ENCODE peak calls at places on chromosomes 6 and 20, in six cellular contexts. One of them, this sample, is unnamed.

GRCh38 chr20:48681201-48681881 is 146.5 kb downstream of the PREX1 start:
- DNase-seq in CD4-positive, alpha-beta T cell: no peak
- DNase-seq in IMR-90: no peak
- DNase-seq in kidney epithelial cell: no peak
- DNase-seq in islet precursor cell: no peak
- DNase-seq in fibroblast of mammary gland: no peak
- DNase-seq in this sample: no peak

GRCh38 chr6:54802775-54803631 is 43.6 kb upstream of the FAM83B start:
- DNase-seq in CD4-positive, alpha-beta T cell: no peak
- DNase-seq in IMR-90: peak
- DNase-seq in kidney epithelial cell: peak
- DNase-seq in islet precursor cell: no peak
- DNase-seq in fibroblast of mammary gland: peak
- DNase-seq in this sample: no peak

GRCh38 chr6:45486739-45487138 is 109.0 kb upstream of the SUPT3H start:
- DNase-seq in CD4-positive, alpha-beta T cell: no peak
- DNase-seq in IMR-90: no peak
- DNase-seq in kidney epithelial cell: no peak
- DNase-seq in islet precursor cell: no peak
- DNase-seq in fibroblast of mammary gland: no peak
- DNase-seq in this sample: no peak

GRCh38 chr20:44646641-44647274 is 4.7 kb downstream of the ADA start:
- DNase-seq in CD4-positive, alpha-beta T cell: no peak
- DNase-seq in IMR-90: peak
- DNase-seq in kidney epithelial cell: no peak
- DNase-seq in islet precursor cell: no peak
- DNase-seq in fibroblast of mammary gland: peak
- DNase-seq in this sample: no peak

GRCh38 chr6:168196385-168196860 is 117.4 kb upstream of the FRMD1 start:
- DNase-seq in CD4-positive, alpha-beta T cell: no peak
- DNase-seq in IMR-90: no peak
- DNase-seq in kidney epithelial cell: no peak
- DNase-seq in islet precursor cell: no peak
- DNase-seq in fibroblast of mammary gland: no peak
- DNase-seq in this sample: no peak

GRCh38 chr20:3732327-3733118 is at the start of gene HSPA12B:
- DNase-seq in CD4-positive, alpha-beta T cell: no peak
- DNase-seq in IMR-90: no peak
- DNase-seq in kidney epithelial cell: no peak
- DNase-seq in islet precursor cell: no peak
- DNase-seq in fibroblast of mammary gland: no peak
- DNase-seq in this sample: no peak

GRCh38 chr6:146944809-146945208 is 259.4 kb upstream of the STXBP5 start:
- DNase-seq in CD4-positive, alpha-beta T cell: no peak
- DNase-seq in IMR-90: no peak
- DNase-seq in kidney epithelial cell: no peak
- DNase-seq in islet precursor cell: no peak
- DNase-seq in fibroblast of mammary gland: no peak
- DNase-seq in this sample: no peak

GRCh38 chr6:71457883-71458282 is 169.3 kb downstream of the OGFRL1 start:
- DNase-seq in CD4-positive, alpha-beta T cell: no peak
- DNase-seq in IMR-90: no peak
- DNase-seq in kidney epithelial cell: no peak
- DNase-seq in islet precursor cell: no peak
- DNase-seq in fibroblast of mammary gland: no peak
- DNase-seq in this sample: no peak

GRCh38 chr6:140966676-140967075 is 1166.0 kb upstream of the GJE1 start:
- DNase-seq in CD4-positive, alpha-beta T cell: no peak
- DNase-seq in IMR-90: peak
- DNase-seq in kidney epithelial cell: no peak
- DNase-seq in islet precursor cell: no peak
- DNase-seq in fibroblast of mammary gland: no peak
- DNase-seq in this sample: no peak

GRCh38 chr6:138517635-138518034 is 18.3 kb upstream of the NHSL1 start:
- DNase-seq in CD4-positive, alpha-beta T cell: peak
- DNase-seq in IMR-90: peak
- DNase-seq in kidney epithelial cell: no peak
- DNase-seq in islet precursor cell: peak
- DNase-seq in fibroblast of mammary gland: peak
- DNase-seq in this sample: peak

GRCh38 chr6:88895911-88896310 is 67.5 kb downstream of the RNGTT start:
- DNase-seq in CD4-positive, alpha-beta T cell: no peak
- DNase-seq in IMR-90: no peak
- DNase-seq in kidney epithelial cell: no peak
- DNase-seq in islet precursor cell: no peak
- DNase-seq in fibroblast of mammary gland: no peak
- DNase-seq in this sample: no peak

GRCh38 chr20:58233881-58234528 is 5.6 kb upstream of the ANKRD60 start:
- DNase-seq in CD4-positive, alpha-beta T cell: peak
- DNase-seq in IMR-90: no peak
- DNase-seq in kidney epithelial cell: no peak
- DNase-seq in islet precursor cell: peak
- DNase-seq in fibroblast of mammary gland: no peak
- DNase-seq in this sample: peak

GRCh38 chr6:28490191-28490890 is 25.3 kb downstream of the GPX6 start:
- DNase-seq in CD4-positive, alpha-beta T cell: no peak
- DNase-seq in IMR-90: peak
- DNase-seq in kidney epithelial cell: no peak
- DNase-seq in islet precursor cell: no peak
- DNase-seq in fibroblast of mammary gland: no peak
- DNase-seq in this sample: no peak

GRCh38 chr20:6769953-6770831 is 2.7 kb downstream of the BMP2 start:
- DNase-seq in CD4-positive, alpha-beta T cell: no peak
- DNase-seq in IMR-90: no peak
- DNase-seq in kidney epithelial cell: peak
- DNase-seq in islet precursor cell: peak
- DNase-seq in fibroblast of mammary gland: no peak
- DNase-seq in this sample: peak

GRCh38 chr6:149855040-149855654 is 9.0 kb downstream of the LRP11 start:
- DNase-seq in CD4-positive, alpha-beta T cell: no peak
- DNase-seq in IMR-90: peak
- DNase-seq in kidney epithelial cell: peak
- DNase-seq in islet precursor cell: peak
- DNase-seq in fibroblast of mammary gland: peak
- DNase-seq in this sample: peak

GRCh38 chr6:100155141-100155540 is 161.1 kb upstream of the MCHR2 start:
- DNase-seq in CD4-positive, alpha-beta T cell: no peak
- DNase-seq in IMR-90: no peak
- DNase-seq in kidney epithelial cell: no peak
- DNase-seq in islet precursor cell: no peak
- DNase-seq in fibroblast of mammary gland: no peak
- DNase-seq in this sample: no peak

GRCh38 chr6:36444470-36444869 is 1.7 kb downstream of the KCTD20 start:
- DNase-seq in CD4-positive, alpha-beta T cell: no peak
- DNase-seq in IMR-90: peak
- DNase-seq in kidney epithelial cell: no peak
- DNase-seq in islet precursor cell: no peak
- DNase-seq in fibroblast of mammary gland: peak
- DNase-seq in this sample: peak

GRCh38 chr6:2949121-2949520 is 22.2 kb downstream of the SERPINB6 start:
- DNase-seq in CD4-positive, alpha-beta T cell: no peak
- DNase-seq in IMR-90: no peak
- DNase-seq in kidney epithelial cell: no peak
- DNase-seq in islet precursor cell: no peak
- DNase-seq in fibroblast of mammary gland: no peak
- DNase-seq in this sample: no peak

GRCh38 chr6:2118136-2118535 is 127.3 kb downstream of the GMDS start:
- DNase-seq in CD4-positive, alpha-beta T cell: no peak
- DNase-seq in IMR-90: no peak
- DNase-seq in kidney epithelial cell: no peak
- DNase-seq in islet precursor cell: no peak
- DNase-seq in fibroblast of mammary gland: no peak
- DNase-seq in this sample: no peak

GRCh38 chr20:36744243-36744642 is 1.6 kb downstream of the NDRG3 start:
- DNase-seq in CD4-positive, alpha-beta T cell: no peak
- DNase-seq in IMR-90: no peak
- DNase-seq in kidney epithelial cell: no peak
- DNase-seq in islet precursor cell: no peak
- DNase-seq in fibroblast of mammary gland: no peak
- DNase-seq in this sample: no peak

GRCh38 chr20:58504566-58504965 is 10.6 kb downstream of the APCDD1L start:
- DNase-seq in CD4-positive, alpha-beta T cell: no peak
- DNase-seq in IMR-90: no peak
- DNase-seq in kidney epithelial cell: no peak
- DNase-seq in islet precursor cell: peak
- DNase-seq in fibroblast of mammary gland: no peak
- DNase-seq in this sample: no peak

GRCh38 chr20:19968488-19969073 is 48.6 kb upstream of the NAA20 start:
- DNase-seq in CD4-positive, alpha-beta T cell: no peak
- DNase-seq in IMR-90: no peak
- DNase-seq in kidney epithelial cell: no peak
- DNase-seq in islet precursor cell: peak
- DNase-seq in fibroblast of mammary gland: no peak
- DNase-seq in this sample: no peak

GRCh38 chr20:50088022-50088421 is 24.9 kb downstream of the UBE2V1 start:
- DNase-seq in CD4-positive, alpha-beta T cell: no peak
- DNase-seq in IMR-90: no peak
- DNase-seq in kidney epithelial cell: no peak
- DNase-seq in islet precursor cell: no peak
- DNase-seq in fibroblast of mammary gland: no peak
- DNase-seq in this sample: no peak

GRCh38 chr6:165574770-165575549 is 88.1 kb downstream of the PDE10A start:
- DNase-seq in CD4-positive, alpha-beta T cell: no peak
- DNase-seq in IMR-90: peak
- DNase-seq in kidney epithelial cell: no peak
- DNase-seq in islet precursor cell: no peak
- DNase-seq in fibroblast of mammary gland: no peak
- DNase-seq in this sample: no peak

GRCh38 chr6:150452642-150453243 is 83.9 kb downstream of the IYD start:
- DNase-seq in CD4-positive, alpha-beta T cell: no peak
- DNase-seq in IMR-90: no peak
- DNase-seq in kidney epithelial cell: no peak
- DNase-seq in islet precursor cell: no peak
- DNase-seq in fibroblast of mammary gland: no peak
- DNase-seq in this sample: no peak

GRCh38 chr6:119612871-119613515 is 263.4 kb upstream of the MAN1A1 start:
- DNase-seq in CD4-positive, alpha-beta T cell: no peak
- DNase-seq in IMR-90: peak
- DNase-seq in kidney epithelial cell: no peak
- DNase-seq in islet precursor cell: no peak
- DNase-seq in fibroblast of mammary gland: peak
- DNase-seq in this sample: peak

GRCh38 chr20:61353261-61353995 is 101.4 kb downstream of the CDH4 start:
- DNase-seq in CD4-positive, alpha-beta T cell: no peak
- DNase-seq in IMR-90: peak
- DNase-seq in kidney epithelial cell: peak
- DNase-seq in islet precursor cell: no peak
- DNase-seq in fibroblast of mammary gland: peak
- DNase-seq in this sample: peak